ENCODE peak calls at places on chromosomes 16 and 17, in five cellular contexts. X is K562, V is GM12878, M is H1, E is HepG2. D is an unnamed sample.

GRCh38 chr17:2087597-2088211 is 32.8 kb downstream of the HIC1 start:
- DNase-seq in E (no peak), V (peak), X (peak), M (no peak), D (peak)

GRCh38 chr16:30637952-30638351 is 12.8 kb upstream of the PRR14 start:
- DNase-seq in X (peak), E (peak), M (no peak), V (no peak), D (peak)

GRCh38 chr16:57277586-57277985 is 6.9 kb downstream of the PLLP start:
- DNase-seq in V (no peak), M (no peak), E (no peak), X (no peak), D (no peak)

GRCh38 chr16:76490240-76490639 is 213.0 kb downstream of the CNTNAP4 start:
- DNase-seq in X (no peak), V (no peak), E (no peak), M (no peak), D (no peak)

GRCh38 chr16:88558457-88559442 is 11.5 kb upstream of the ZC3H18 start:
- DNase-seq in E (peak), V (no peak), X (peak), M (no peak), D (no peak)

GRCh38 chr17:64418506-64419339 is 28.1 kb upstream of the PECAM1 start:
- DNase-seq in M (peak), V (no peak), X (peak), E (peak), D (peak)

GRCh38 chr16:49563666-49564065 is 190.1 kb downstream of the C16orf78 start:
- DNase-seq in M (no peak), V (no peak), E (no peak), X (no peak), D (no peak)

GRCh38 chr17:27381007-27381501 is 75.2 kb upstream of the KSR1 start:
- DNase-seq in E (peak), V (peak), M (peak), X (peak), D (peak)

GRCh38 chr16:57565461-57565860 is 23.0 kb downstream of the ADGRG5 start:
- DNase-seq in V (no peak), E (no peak), M (no peak), X (no peak), D (no peak)

GRCh38 chr16:6863135-6863534 is 469.5 kb upstream of the RBFOX1 start:
- DNase-seq in V (no peak), E (no peak), X (no peak), M (no peak), D (no peak)

GRCh38 chr16:83356266-83356665 is 451.5 kb upstream of the HSBP1 start:
- DNase-seq in V (no peak), M (no peak), X (peak), E (peak), D (peak)

GRCh38 chr17:78397681-78398101 is 19.2 kb downstream of the PGS1 start:
- DNase-seq in V (no peak), E (no peak), M (no peak), X (no peak), D (no peak)

GRCh38 chr17:4054446-4054845 is 88.4 kb downstream of the ZZEF1 start:
- DNase-seq in M (no peak), E (no peak), X (no peak), V (no peak), D (no peak)

GRCh38 chr16:70573451-70574121 is 50.0 kb downstream of the SF3B3 start:
- DNase-seq in V (no peak), X (no peak), E (peak), M (no peak), D (no peak)

GRCh38 chr16:30567160-30567990 is 4.1 kb downstream of the ZNF688 start:
- DNase-seq in X (no peak), M (no peak), V (no peak), E (no peak), D (no peak)

GRCh38 chr17:16943541-16944333 is 28.2 kb downstream of the TNFRSF13B start:
- DNase-seq in X (no peak), M (peak), V (no peak), E (no peak), D (no peak)

GRCh38 chr17:41736983-41737679 is 2.7 kb upstream of the HAP1 start:
- DNase-seq in E (no peak), V (no peak), X (no peak), M (no peak), D (no peak)

GRCh38 chr17:60065136-60065535 is 13.6 kb downstream of the HEATR6 start:
- DNase-seq in X (no peak), E (no peak), M (no peak), V (no peak), D (no peak)

GRCh38 chr16:11251525-11252481 is 4.2 kb downstream of the SOCS1 start:
- DNase-seq in M (no peak), X (no peak), V (no peak), E (no peak), D (no peak)

GRCh38 chr17:10754109-10754508 is 24.3 kb upstream of the TMEM220 start:
- DNase-seq in V (no peak), X (peak), M (peak), E (peak), D (peak)

GRCh38 chr17:17411692-17412091 is 65.1 kb upstream of the MED9 start:
- DNase-seq in X (no peak), V (no peak), M (no peak), E (no peak), D (no peak)

GRCh38 chr17:16342979-16343378 is 10.3 kb downstream of the CENPV start:
- DNase-seq in X (no peak), E (no peak), V (no peak), M (no peak), D (no peak)

GRCh38 chr17:70124723-70125122 is 44.6 kb upstream of the KCNJ2 start:
- DNase-seq in M (no peak), X (no peak), V (no peak), E (no peak), D (no peak)

GRCh38 chr16:79559532-79559931 is 41.0 kb downstream of the MAF start:
- DNase-seq in E (no peak), M (no peak), X (no peak), V (no peak), D (no peak)

GRCh38 chr16:24771132-24771778 is 41.8 kb downstream of the TNRC6A start:
- DNase-seq in X (no peak), E (no peak), V (no peak), M (no peak), D (no peak)

GRCh38 chr17:78669975-78670518 is 92.9 kb upstream of the DNAH17 start:
- DNase-seq in X (no peak), V (no peak), M (no peak), E (no peak), D (no peak)

GRCh38 chr16:12461201-12461600 is 342.5 kb downstream of the CPPED1 start:
- DNase-seq in V (no peak), E (no peak), X (no peak), M (no peak), D (no peak)

GRCh38 chr17:79534111-79534510 is 76.7 kb downstream of the RBFOX3 start:
- DNase-seq in V (no peak), E (no peak), X (no peak), M (no peak), D (no peak)

GRCh38 chr16:5056347-5056746 is 9.4 kb downstream of the C16orf89 start:
- DNase-seq in X (peak), E (peak), V (no peak), M (peak), D (no peak)

GRCh38 chr16:75361936-75362335 is 71.4 kb downstream of the CFDP1 start:
- DNase-seq in E (no peak), X (no peak), V (no peak), M (no peak), D (no peak)

GRCh38 chr16:66988197-66988788 is at the start of gene CES4A:
- DNase-seq in M (no peak), E (peak), X (no peak), V (no peak), D (no peak)

GRCh38 chr17:7035591-7036368 is at the start of gene SLC16A13:
- DNase-seq in X (peak), V (peak), M (peak), E (peak), D (peak)

GRCh38 chr16:11534262-11534661 is 52.5 kb downstream of the LITAF start:
- DNase-seq in V (no peak), E (no peak), X (no peak), M (no peak), D (no peak)

GRCh38 chr17:83151442-83152220 is 72.2 kb downstream of the METRNL start:
- DNase-seq in V (no peak), M (no peak), E (peak), X (peak), D (no peak)

GRCh38 chr16:19130852-19131808 is 17.4 kb downstream of the ITPRIPL2 start:
- DNase-seq in M (no peak), V (no peak), X (peak), E (no peak), D (peak)

DNA sequence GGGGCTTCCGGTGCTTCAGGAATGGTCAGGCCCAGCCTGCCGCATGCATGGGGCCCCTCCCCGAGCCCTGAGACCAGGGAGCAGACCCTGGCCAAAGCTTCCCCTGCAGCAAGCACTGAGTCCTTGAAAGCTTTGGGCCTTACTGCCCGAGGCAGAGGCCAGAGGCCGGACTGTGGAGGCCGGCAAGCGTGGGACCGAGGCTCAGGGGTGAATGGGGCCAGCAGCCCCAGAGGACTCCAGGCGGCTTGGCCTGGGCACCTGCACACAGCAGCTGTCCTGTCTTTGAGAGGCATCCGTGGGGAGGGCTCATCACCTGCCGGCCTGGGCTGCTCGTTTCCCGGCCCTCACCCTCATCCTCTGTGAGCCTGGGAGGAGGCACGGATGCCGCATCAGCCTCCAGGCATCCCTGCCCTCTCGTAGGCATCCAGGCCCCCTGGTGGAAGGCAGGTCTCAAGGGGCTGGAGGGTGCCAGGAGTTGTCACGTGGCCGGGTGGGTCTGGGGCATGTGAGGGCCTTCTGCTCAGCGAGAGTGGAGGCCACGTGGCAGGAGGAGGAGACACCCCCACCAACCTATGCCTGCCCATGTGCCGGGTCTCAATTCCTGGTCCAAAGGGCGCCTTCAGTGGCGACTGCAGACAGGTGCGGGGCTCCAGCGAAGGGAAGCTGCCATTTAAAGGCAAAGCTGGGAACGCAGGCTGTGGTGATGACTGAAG is 31.4 kb downstream of the CACNA1H start:
- DNase-seq in V (no peak), E (peak), X (no peak), M (no peak), D (no peak)
- TF ChIP-seq CTCF in V (no peak), E (peak), X (no peak), M (no peak), D (no peak)

DNA sequence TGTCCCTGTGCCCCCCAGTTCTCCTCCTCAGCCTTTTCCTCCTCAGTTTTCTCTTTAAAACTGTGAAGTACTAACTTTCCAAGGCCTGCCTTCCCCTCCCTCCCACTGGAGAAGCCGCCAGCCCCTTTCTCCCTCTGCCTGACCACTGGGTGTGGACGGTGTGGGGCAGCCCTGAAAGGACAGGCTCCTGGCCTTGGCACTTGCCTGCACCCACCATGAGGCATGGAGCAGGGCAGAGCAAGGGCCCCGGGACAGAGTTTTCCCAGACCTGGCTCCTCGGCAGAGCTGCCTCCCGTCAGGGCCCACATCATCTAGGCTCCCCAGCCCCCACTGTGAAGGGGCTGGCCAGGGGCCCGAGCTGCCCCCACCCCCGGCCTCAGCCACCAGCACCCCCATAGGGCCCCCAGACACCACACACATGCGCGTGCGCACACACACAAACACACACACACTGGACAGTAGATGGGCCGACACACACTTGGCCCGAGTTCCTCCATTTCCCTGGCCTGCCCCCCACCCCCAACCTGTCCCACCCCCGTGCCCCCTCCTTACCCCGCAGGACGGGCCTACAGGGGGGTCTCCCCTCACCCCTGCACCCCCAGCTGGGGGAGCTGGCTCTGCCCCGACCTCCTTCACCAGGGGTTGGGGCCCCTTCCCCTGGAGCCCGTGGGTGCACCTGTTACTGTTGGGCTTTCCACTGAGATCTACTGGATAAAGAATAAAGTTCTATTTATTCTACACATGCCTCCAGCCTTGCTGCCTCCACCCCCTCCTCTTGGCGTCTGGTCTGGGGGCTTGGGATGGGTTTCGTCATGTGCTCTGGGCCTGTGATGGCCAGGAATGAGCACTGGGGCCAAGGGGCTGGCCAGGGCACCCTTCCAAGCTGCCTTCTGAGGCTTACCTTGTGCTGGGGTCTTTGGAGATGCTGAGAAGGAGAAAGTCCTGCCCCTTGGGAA is 7.4 kb downstream of the GJD3 start:
- DNase-seq in E (no peak), M (no peak), V (no peak), X (no peak), D (no peak)
- TF ChIP-seq GABPA in E (no peak), M (no peak), V (no peak), X (no peak), D (no peak)

GRCh38 chr16:87150359-87151280 is 166.6 kb downstream of the C16orf95 start:
- DNase-seq in V (no peak), X (no peak), E (no peak), M (no peak), D (no peak)
- H3K27ac ChIP-seq in V (no peak), X (no peak), E (no peak), M (no peak), D (no peak)

GRCh38 chr17:73013816-73014663 is 78.4 kb downstream of the SLC39A11 start:
- DNase-seq in E (no peak), X (no peak), M (no peak), V (no peak), D (no peak)
- TF ChIP-seq CTCF in E (no peak), X (no peak), M (no peak), V (no peak), D (no peak)

GRCh38 chr16:14071576-14072271 is 605 bp downstream of the MRTFB start:
- DNase-seq in X (no peak), V (no peak), M (peak), E (peak), D (peak)

GRCh38 chr16:14072360-14072759 is 1.2 kb downstream of the MRTFB start:
- DNase-seq in M (no peak), X (no peak), V (no peak), E (no peak), D (no peak)

GRCh38 chr16:14070555-14070876 is 603 bp upstream of the MRTFB start:
- DNase-seq in E (no peak), M (no peak), X (no peak), V (no peak), D (no peak)

GRCh38 chr16:14069818-14070217 is 1.3 kb upstream of the MRTFB start:
- DNase-seq in M (no peak), V (no peak), X (no peak), E (no peak), D (no peak)

GRCh38 chr16:14070877-14071575 is at the start of gene MRTFB:
- DNase-seq in V (peak), M (peak), X (peak), E (peak), D (peak)
- TF ChIP-seq GABPA in V (no peak), M (no peak), X (no peak), E (no peak), D (no peak)

D was measured in HL-60.